ENCODE peak calls at places on chromosomes 5 and 9, in ten cellular contexts. One of them, this sample, is unnamed.

GRCh38 chr5:140328036-140328764 is 18.2 kb downstream of the HBEGF start:
- DNase-seq in mesenchymal stem cell: no peak
- DNase-seq in heart left ventricle: no peak
- DNase-seq in cardiac muscle cell: no peak
- DNase-seq in CD4-positive, alpha-beta memory T cell: no peak
- DNase-seq in PC-9: no peak
- DNase-seq in IMR-90: no peak
- DNase-seq in neuronal stem cell: no peak
- DNase-seq in GM23248: no peak
- DNase-seq in MM.1S: no peak
- DNase-seq in this sample: no peak

GRCh38 chr9:101739311-101739710 is 864 bp upstream of the GRIN3A start:
- DNase-seq in mesenchymal stem cell: no peak
- DNase-seq in heart left ventricle: peak; percentile 26
- DNase-seq in cardiac muscle cell: no peak
- DNase-seq in CD4-positive, alpha-beta memory T cell: no peak
- DNase-seq in PC-9: no peak
- DNase-seq in IMR-90: no peak
- DNase-seq in neuronal stem cell: no peak
- DNase-seq in GM23248: no peak
- DNase-seq in MM.1S: no peak
- DNase-seq in this sample: peak; percentile 72

GRCh38 chr9:72332351-72332750 is 32.7 kb downstream of the ZFAND5 start:
- DNase-seq in mesenchymal stem cell: no peak
- DNase-seq in heart left ventricle: no peak
- DNase-seq in cardiac muscle cell: no peak
- DNase-seq in CD4-positive, alpha-beta memory T cell: no peak
- DNase-seq in PC-9: no peak
- DNase-seq in IMR-90: no peak
- DNase-seq in neuronal stem cell: no peak
- DNase-seq in GM23248: peak; percentile 32
- DNase-seq in MM.1S: no peak
- DNase-seq in this sample: no peak

GRCh38 chr5:152736906-152737305 is 331.8 kb upstream of the NMUR2 start:
- DNase-seq in mesenchymal stem cell: peak; percentile 3
- DNase-seq in heart left ventricle: no peak
- DNase-seq in cardiac muscle cell: no peak
- DNase-seq in CD4-positive, alpha-beta memory T cell: no peak
- DNase-seq in PC-9: no peak
- DNase-seq in IMR-90: no peak
- DNase-seq in neuronal stem cell: no peak
- DNase-seq in GM23248: no peak
- DNase-seq in MM.1S: no peak
- DNase-seq in this sample: no peak

GRCh38 chr9:133788819-133789733 is 50.9 kb upstream of the SARDH start:
- DNase-seq in mesenchymal stem cell: no peak
- DNase-seq in heart left ventricle: peak; percentile 52
- DNase-seq in cardiac muscle cell: no peak
- DNase-seq in CD4-positive, alpha-beta memory T cell: no peak
- DNase-seq in PC-9: no peak
- DNase-seq in IMR-90: no peak
- DNase-seq in neuronal stem cell: no peak
- DNase-seq in GM23248: no peak
- DNase-seq in MM.1S: no peak
- DNase-seq in this sample: no peak

GRCh38 chr5:124584991-124585715 is 161.3 kb downstream of the ZNF608 start:
- DNase-seq in mesenchymal stem cell: peak; percentile 32
- DNase-seq in heart left ventricle: no peak
- DNase-seq in cardiac muscle cell: no peak
- DNase-seq in CD4-positive, alpha-beta memory T cell: no peak
- DNase-seq in PC-9: no peak
- DNase-seq in IMR-90: peak; percentile 31
- DNase-seq in neuronal stem cell: no peak
- DNase-seq in GM23248: no peak
- DNase-seq in MM.1S: no peak
- DNase-seq in this sample: no peak

GRCh38 chr9:70954126-70954525 is 167.3 kb downstream of the TRPM3 start:
- DNase-seq in mesenchymal stem cell: peak; percentile 68
- DNase-seq in heart left ventricle: no peak
- DNase-seq in cardiac muscle cell: peak; percentile 29
- DNase-seq in CD4-positive, alpha-beta memory T cell: no peak
- DNase-seq in PC-9: peak; percentile 69
- DNase-seq in IMR-90: peak; percentile 90
- DNase-seq in neuronal stem cell: peak; percentile 29
- DNase-seq in GM23248: peak; percentile 76
- DNase-seq in MM.1S: no peak
- DNase-seq in this sample: peak; percentile 56

GRCh38 chr5:152140391-152140790 is 215.7 kb upstream of the GLRA1 start:
- DNase-seq in mesenchymal stem cell: no peak
- DNase-seq in heart left ventricle: no peak
- DNase-seq in cardiac muscle cell: no peak
- DNase-seq in CD4-positive, alpha-beta memory T cell: no peak
- DNase-seq in PC-9: no peak
- DNase-seq in IMR-90: no peak
- DNase-seq in neuronal stem cell: no peak
- DNase-seq in GM23248: no peak
- DNase-seq in MM.1S: no peak
- DNase-seq in this sample: no peak

GRCh38 chr9:12722131-12722530 is 28.9 kb downstream of the TYRP1 start:
- DNase-seq in mesenchymal stem cell: peak; percentile 22
- DNase-seq in heart left ventricle: no peak
- DNase-seq in cardiac muscle cell: no peak
- DNase-seq in CD4-positive, alpha-beta memory T cell: no peak
- DNase-seq in PC-9: no peak
- DNase-seq in IMR-90: no peak
- DNase-seq in neuronal stem cell: no peak
- DNase-seq in GM23248: peak; percentile 87
- DNase-seq in MM.1S: no peak
- DNase-seq in this sample: no peak

GRCh38 chr9:33964369-33964768 is 84.3 kb downstream of the UBAP2 start:
- DNase-seq in mesenchymal stem cell: no peak
- DNase-seq in heart left ventricle: no peak
- DNase-seq in cardiac muscle cell: no peak
- DNase-seq in CD4-positive, alpha-beta memory T cell: no peak
- DNase-seq in PC-9: no peak
- DNase-seq in IMR-90: no peak
- DNase-seq in neuronal stem cell: no peak
- DNase-seq in GM23248: no peak
- DNase-seq in MM.1S: no peak
- DNase-seq in this sample: no peak

GRCh38 chr5:127892467-127893207 is 189.4 kb downstream of the CCDC192 start:
- DNase-seq in mesenchymal stem cell: peak; percentile 56
- DNase-seq in heart left ventricle: no peak
- DNase-seq in cardiac muscle cell: no peak
- DNase-seq in CD4-positive, alpha-beta memory T cell: peak; percentile 60
- DNase-seq in PC-9: peak; percentile 80
- DNase-seq in IMR-90: peak; percentile 68
- DNase-seq in neuronal stem cell: no peak
- DNase-seq in GM23248: peak; percentile 28
- DNase-seq in MM.1S: no peak
- DNase-seq in this sample: no peak

GRCh38 chr5:134993161-134993560 is 25.5 kb downstream of the CATSPER3 start:
- DNase-seq in mesenchymal stem cell: no peak
- DNase-seq in heart left ventricle: no peak
- DNase-seq in cardiac muscle cell: no peak
- DNase-seq in CD4-positive, alpha-beta memory T cell: no peak
- DNase-seq in PC-9: no peak
- DNase-seq in IMR-90: no peak
- DNase-seq in neuronal stem cell: no peak
- DNase-seq in GM23248: no peak
- DNase-seq in MM.1S: no peak
- DNase-seq in this sample: no peak

GRCh38 chr9:108083796-108084352 is 594.3 kb upstream of the KLF4 start:
- DNase-seq in mesenchymal stem cell: no peak
- DNase-seq in heart left ventricle: peak; percentile 47
- DNase-seq in cardiac muscle cell: no peak
- DNase-seq in CD4-positive, alpha-beta memory T cell: no peak
- DNase-seq in PC-9: no peak
- DNase-seq in IMR-90: no peak
- DNase-seq in neuronal stem cell: no peak
- DNase-seq in GM23248: no peak
- DNase-seq in MM.1S: no peak
- DNase-seq in this sample: no peak

GRCh38 chr5:155794801-155795200 is 532.2 kb upstream of the SGCD start:
- DNase-seq in mesenchymal stem cell: no peak
- DNase-seq in heart left ventricle: no peak
- DNase-seq in cardiac muscle cell: no peak
- DNase-seq in CD4-positive, alpha-beta memory T cell: no peak
- DNase-seq in PC-9: no peak
- DNase-seq in IMR-90: peak; percentile 4
- DNase-seq in neuronal stem cell: no peak
- DNase-seq in GM23248: peak; percentile 12
- DNase-seq in MM.1S: peak; percentile 8
- DNase-seq in this sample: no peak

GRCh38 chr5:155792873-155793272 is 534.1 kb upstream of the SGCD start:
- DNase-seq in mesenchymal stem cell: no peak
- DNase-seq in heart left ventricle: no peak
- DNase-seq in cardiac muscle cell: no peak
- DNase-seq in CD4-positive, alpha-beta memory T cell: no peak
- DNase-seq in PC-9: no peak
- DNase-seq in IMR-90: no peak
- DNase-seq in neuronal stem cell: no peak
- DNase-seq in GM23248: no peak
- DNase-seq in MM.1S: no peak
- DNase-seq in this sample: no peak
- H3K9me3 ChIP-seq in mesenchymal stem cell: peaks cover 46% of the 10 kb centered on the region
- H3K9me3 ChIP-seq in heart left ventricle: no peaks in the 10 kb centered on the region
- H3K9me3 ChIP-seq in cardiac muscle cell: no peaks in the 10 kb centered on the region
- H3K9me3 ChIP-seq in CD4-positive, alpha-beta memory T cell: peaks cover 4% of the 10 kb centered on the region
- H3K9me3 ChIP-seq in PC-9: peaks cover 6% of the 10 kb centered on the region
- H3K9me3 ChIP-seq in IMR-90: peaks cover 2% of the 10 kb centered on the region
- H3K9me3 ChIP-seq in neuronal stem cell: peaks cover 4% of the 10 kb centered on the region
- H3K9me3 ChIP-seq in GM23248: peaks cover 5% of the 10 kb centered on the region
- H3K9me3 ChIP-seq in MM.1S: peaks cover 7% of the 10 kb centered on the region
- H3K9me3 ChIP-seq in this sample: peaks cover 5% of the 10 kb centered on the region

DNA sequence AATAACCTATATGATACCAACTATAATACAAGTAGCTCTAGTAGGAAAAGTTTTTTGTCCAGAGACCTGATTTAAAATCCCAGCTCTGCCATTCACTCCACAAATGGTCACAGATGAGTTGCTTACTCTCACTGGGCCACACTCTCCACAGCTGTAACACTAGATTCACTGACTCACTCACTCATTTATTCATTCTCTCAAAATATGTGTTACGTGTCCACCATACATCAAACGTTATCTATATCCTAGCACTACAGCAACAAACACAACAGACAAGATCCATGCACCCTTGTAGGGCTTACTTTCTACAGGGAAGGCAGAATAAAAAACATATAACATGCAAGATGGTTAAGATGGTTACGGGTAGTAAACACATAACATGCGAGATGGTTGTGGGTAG is 146.3 kb downstream of the CDK5RAP2 start:
- DNase-seq in mesenchymal stem cell: no peak
- DNase-seq in heart left ventricle: no peak
- DNase-seq in cardiac muscle cell: no peak
- DNase-seq in CD4-positive, alpha-beta memory T cell: no peak
- DNase-seq in PC-9: no peak
- DNase-seq in IMR-90: peak; percentile 82
- DNase-seq in neuronal stem cell: no peak
- DNase-seq in GM23248: no peak
- DNase-seq in MM.1S: no peak
- DNase-seq in this sample: no peak
- H3K36me3 ChIP-seq in mesenchymal stem cell: peaks cover 8% of the 10 kb centered on the region
- H3K36me3 ChIP-seq in heart left ventricle: peaks cover 5% of the 10 kb centered on the region
- H3K36me3 ChIP-seq in cardiac muscle cell: peaks cover 3% of the 10 kb centered on the region
- H3K36me3 ChIP-seq in CD4-positive, alpha-beta memory T cell: peaks cover 18% of the 10 kb centered on the region
- H3K36me3 ChIP-seq in PC-9: peaks cover 6% of the 10 kb centered on the region
- H3K36me3 ChIP-seq in IMR-90: peaks cover 5% of the 10 kb centered on the region
- H3K36me3 ChIP-seq in neuronal stem cell: peaks cover 74% of the 10 kb centered on the region
- H3K36me3 ChIP-seq in GM23248: peaks cover 16% of the 10 kb centered on the region
- H3K36me3 ChIP-seq in MM.1S: peaks cover 7% of the 10 kb centered on the region
- H3K36me3 ChIP-seq in this sample: peaks cover 41% of the 10 kb centered on the region

GRCh38 chr5:1428107-1428506 is 17.1 kb downstream of the SLC6A3 start:
- DNase-seq in mesenchymal stem cell: no peak
- DNase-seq in heart left ventricle: no peak
- DNase-seq in cardiac muscle cell: no peak
- DNase-seq in CD4-positive, alpha-beta memory T cell: no peak
- DNase-seq in PC-9: no peak
- DNase-seq in IMR-90: no peak
- DNase-seq in neuronal stem cell: no peak
- DNase-seq in GM23248: no peak
- DNase-seq in MM.1S: no peak
- DNase-seq in this sample: no peak
- H3K9me3 ChIP-seq in mesenchymal stem cell: peaks cover 50% of the 10 kb centered on the region
- H3K9me3 ChIP-seq in heart left ventricle: peaks cover 17% of the 10 kb centered on the region
- H3K9me3 ChIP-seq in cardiac muscle cell: peaks cover 3% of the 10 kb centered on the region
- H3K9me3 ChIP-seq in CD4-positive, alpha-beta memory T cell: peaks cover 10% of the 10 kb centered on the region
- H3K9me3 ChIP-seq in PC-9: peaks cover 14% of the 10 kb centered on the region
- H3K9me3 ChIP-seq in IMR-90: peaks cover 24% of the 10 kb centered on the region
- H3K9me3 ChIP-seq in neuronal stem cell: peaks cover 18% of the 10 kb centered on the region
- H3K9me3 ChIP-seq in GM23248: no peaks in the 10 kb centered on the region
- H3K9me3 ChIP-seq in MM.1S: no peaks in the 10 kb centered on the region
- H3K9me3 ChIP-seq in this sample: no peaks in the 10 kb centered on the region

GRCh38 chr5:453725-454481 is 10.9 kb downstream of the EXOC3 start:
- DNase-seq in mesenchymal stem cell: no peak
- DNase-seq in heart left ventricle: peak; percentile 6
- DNase-seq in cardiac muscle cell: no peak
- DNase-seq in CD4-positive, alpha-beta memory T cell: no peak
- DNase-seq in PC-9: no peak
- DNase-seq in IMR-90: no peak
- DNase-seq in neuronal stem cell: no peak
- DNase-seq in GM23248: no peak
- DNase-seq in MM.1S: no peak
- DNase-seq in this sample: no peak
- H3K36me3 ChIP-seq in mesenchymal stem cell: peaks cover 93% of the 10 kb centered on the region
- H3K36me3 ChIP-seq in heart left ventricle: peaks cover 34% of the 10 kb centered on the region
- H3K36me3 ChIP-seq in cardiac muscle cell: peaks cover 30% of the 10 kb centered on the region
- H3K36me3 ChIP-seq in CD4-positive, alpha-beta memory T cell: peaks cover 74% of the 10 kb centered on the region
- H3K36me3 ChIP-seq in PC-9: peaks cover 69% of the 10 kb centered on the region
- H3K36me3 ChIP-seq in IMR-90: peaks cover 67% of the 10 kb centered on the region
- H3K36me3 ChIP-seq in neuronal stem cell: peaks cover 99% of the 10 kb centered on the region
- H3K36me3 ChIP-seq in GM23248: peaks cover 43% of the 10 kb centered on the region
- H3K36me3 ChIP-seq in MM.1S: peaks cover 8% of the 10 kb centered on the region
- H3K36me3 ChIP-seq in this sample: peaks cover 40% of the 10 kb centered on the region

GRCh38 chr5:171310334-171310815 is 1.3 kb downstream of the TLX3 start:
- DNase-seq in mesenchymal stem cell: no peak
- DNase-seq in heart left ventricle: no peak
- DNase-seq in cardiac muscle cell: no peak
- DNase-seq in CD4-positive, alpha-beta memory T cell: no peak
- DNase-seq in PC-9: no peak
- DNase-seq in IMR-90: no peak
- DNase-seq in neuronal stem cell: no peak
- DNase-seq in GM23248: no peak
- DNase-seq in MM.1S: no peak
- DNase-seq in this sample: no peak
- H3K9me3 ChIP-seq in mesenchymal stem cell: no peaks in the 10 kb centered on the region
- H3K9me3 ChIP-seq in heart left ventricle: no peaks in the 10 kb centered on the region
- H3K9me3 ChIP-seq in cardiac muscle cell: no peaks in the 10 kb centered on the region
- H3K9me3 ChIP-seq in CD4-positive, alpha-beta memory T cell: no peaks in the 10 kb centered on the region
- H3K9me3 ChIP-seq in PC-9: no peaks in the 10 kb centered on the region
- H3K9me3 ChIP-seq in IMR-90: peaks cover 18% of the 10 kb centered on the region
- H3K9me3 ChIP-seq in neuronal stem cell: peaks cover 2% of the 10 kb centered on the region
- H3K9me3 ChIP-seq in GM23248: no peaks in the 10 kb centered on the region
- H3K9me3 ChIP-seq in MM.1S: no peaks in the 10 kb centered on the region
- H3K9me3 ChIP-seq in this sample: no peaks in the 10 kb centered on the region

This sample was measured in HAP-1.